ENCODE peak calls at places on chromosomes 16 and 17, in six cellular contexts. X is naive thymus-derived CD8-positive, alpha-beta T cell; R is AG04450; E is Calu3; O is NCI-H2081; K is HCEC 1CT. A is an unnamed sample.

GRCh38 chr17:69213059-69213813 is 15.4 kb downstream of the ABCA10 start:
- DNase-seq in X (no peak), R (no peak), E (no peak), O (no peak), K (no peak), A (no peak)

GRCh38 chr17:32870969-32871368 is 6.0 kb downstream of the MYO1D start:
- DNase-seq in X (no peak), R (no peak), E (no peak), O (no peak), K (peak; percentile 70), A (no peak)

GRCh38 chr17:49746791-49747490 is 17.0 kb downstream of the FAM117A start:
- DNase-seq in X (peak; percentile 29), R (no peak), E (no peak), O (no peak), K (no peak), A (no peak)

GRCh38 chr16:86353934-86354333 is 156.4 kb upstream of the FOXF1 start:
- DNase-seq in X (no peak), R (no peak), E (no peak), O (no peak), K (no peak), A (no peak)

GRCh38 chr17:1574697-1575471 is 12.3 kb upstream of the PITPNA start:
- DNase-seq in X (no peak), R (no peak), E (no peak), O (no peak), K (no peak), A (no peak)

GRCh38 chr16:89115216-89115949 is 21.7 kb downstream of the ACSF3 start:
- DNase-seq in X (peak; percentile 92), R (no peak), E (no peak), O (no peak), K (no peak), A (no peak)

GRCh38 chr16:85936761-85937343 is 37.9 kb downstream of the IRF8 start:
- DNase-seq in X (no peak), R (no peak), E (no peak), O (no peak), K (no peak), A (peak; percentile 78)

GRCh38 chr16:85902366-85903155 is 3.6 kb downstream of the IRF8 start:
- DNase-seq in X (peak; percentile 60), R (no peak), E (no peak), O (no peak), K (no peak), A (no peak)

GRCh38 chr17:35791681-35792350 is 3.6 kb downstream of the MMP28 start:
- DNase-seq in X (no peak), R (no peak), E (no peak), O (no peak), K (no peak), A (no peak)

GRCh38 chr17:2867441-2868424 is 71.5 kb downstream of the RAP1GAP2 start:
- DNase-seq in X (no peak), R (peak; percentile 38), E (no peak), O (no peak), K (peak; percentile 76), A (no peak)

GRCh38 chr17:7887482-7888183 is 956 bp upstream of the CHD3 start:
- DNase-seq in X (peak; percentile 84), R (peak; percentile 96), E (peak; percentile 85), O (peak; percentile 89), K (peak; percentile 90), A (peak; percentile 29)

GRCh38 chr16:19583665-19584300 is 28.3 kb downstream of the VPS35L start:
- DNase-seq in X (no peak), R (peak; percentile 18), E (peak; percentile 61), O (peak; percentile 15), K (peak; percentile 39), A (no peak)

GRCh38 chr16:88725609-88726407 is 19.5 kb downstream of the CTU2 start:
- DNase-seq in X (no peak), R (no peak), E (no peak), O (no peak), K (no peak), A (no peak)

GRCh38 chr16:53629151-53629550 is 74.5 kb downstream of the RPGRIP1L start:
- DNase-seq in X (no peak), R (no peak), E (no peak), O (no peak), K (no peak), A (no peak)

GRCh38 chr17:76791053-76791980 is 53.4 kb downstream of the MFSD11 start:
- DNase-seq in X (peak; percentile 21), R (no peak), E (peak; percentile 15), O (no peak), K (peak; percentile 50), A (no peak)

GRCh38 chr16:66091462-66091861 is 275.0 kb upstream of the CDH5 start:
- DNase-seq in X (no peak), R (no peak), E (no peak), O (no peak), K (no peak), A (no peak)

GRCh38 chr16:56643080-56643778 is 4.8 kb downstream of the MT1A start:
- DNase-seq in X (peak; percentile 56), R (no peak), E (peak; percentile 86), O (no peak), K (peak; percentile 46), A (no peak)

GRCh38 chr16:22786284-22786683 is 27.7 kb upstream of the HS3ST2 start:
- DNase-seq in X (no peak), R (no peak), E (no peak), O (no peak), K (no peak), A (no peak)

GRCh38 chr17:81409190-81409935 is 14.1 kb downstream of the BAHCC1 start:
- DNase-seq in X (no peak), R (no peak), E (no peak), O (no peak), K (no peak), A (no peak)

GRCh38 chr16:10153993-10154788 is 28.0 kb downstream of the GRIN2A start:
- DNase-seq in X (no peak), R (no peak), E (no peak), O (no peak), K (no peak), A (no peak)

GRCh38 chr17:42163113-42163512 is 8.3 kb upstream of the RAB5C start:
- DNase-seq in X (no peak), R (no peak), E (peak; percentile 53), O (no peak), K (no peak), A (no peak)

GRCh38 chr17:42548070-42548837 is 4.5 kb upstream of the HSD17B1 start:
- DNase-seq in X (peak; percentile 70), R (no peak), E (peak; percentile 98), O (peak; percentile 80), K (no peak), A (no peak)

GRCh38 chr17:17382901-17383300 is 79.7 kb downstream of the NT5M start:
- DNase-seq in X (no peak), R (no peak), E (no peak), O (no peak), K (no peak), A (no peak)

GRCh38 chr17:48240562-48241130 is 133.1 kb downstream of the SNX11 start:
- DNase-seq in X (no peak), R (no peak), E (no peak), O (no peak), K (peak; percentile 46), A (no peak)

A was measured in epithelial cell of proximal tubule.